ENCODE peak calls at places on chromosome 13, in seven cellular contexts. N is lower leg skin, W is esophagus squamous epithelium, H is right lobe of liver, R is breast epithelium, O is sigmoid colon, S is uterus. T is an unnamed sample.

GRCh38 chr13:95896302-95896701 is 156.9 kb downstream of the UGGT2 start:
- DNase-seq in N (no peak), W (no peak), H (no peak), R (no peak), O (no peak), S (no peak), T (no peak)

GRCh38 chr13:107669356-107669755 is 546.0 kb downstream of the LIG4 start:
- DNase-seq in N (no peak), W (no peak), H (no peak), R (no peak), O (no peak), S (no peak), T (no peak)

GRCh38 chr13:51793570-51794273 is 10.2 kb downstream of the DHRS12 start:
- DNase-seq in N (no peak), W (no peak), H (no peak), R (no peak), O (peak; percentile 45), S (no peak), T (peak; percentile 21)

GRCh38 chr13:109113427-109113826 is 484.0 kb downstream of the MYO16 start:
- DNase-seq in N (no peak), W (no peak), H (no peak), R (no peak), O (no peak), S (no peak), T (no peak)

GRCh38 chr13:33169273-33169980 is 116.1 kb downstream of the STARD13 start:
- DNase-seq in N (no peak), W (no peak), H (no peak), R (no peak), O (no peak), S (no peak), T (no peak)

GRCh38 chr13:52025475-52026245 is 1.2 kb downstream of the UTP14C start:
- DNase-seq in N (no peak), W (no peak), H (no peak), R (no peak), O (no peak), S (no peak), T (no peak)

GRCh38 chr13:39051157-39051556 is 12.9 kb downstream of the NHLRC3 start:
- DNase-seq in N (no peak), W (no peak), H (no peak), R (no peak), O (no peak), S (no peak), T (no peak)

GRCh38 chr13:112686987-112687386 is 2.9 kb upstream of the ATP11A start:
- DNase-seq in N (no peak), W (no peak), H (no peak), R (no peak), O (no peak), S (no peak), T (no peak)

GRCh38 chr13:29810145-29810742 is 40.2 kb downstream of the UBL3 start:
- DNase-seq in N (no peak), W (no peak), H (no peak), R (no peak), O (no peak), S (no peak), T (no peak)

GRCh38 chr13:97212540-97213146 is 9.5 kb upstream of the MBNL2 start:
- DNase-seq in N (no peak), W (no peak), H (no peak), R (no peak), O (no peak), S (no peak), T (peak; percentile 20)

GRCh38 chr13:75635621-75636338 is at the start of gene LMO7:
- DNase-seq in N (peak; percentile 16), W (no peak), H (peak; percentile 61), R (peak; percentile 64), O (peak; percentile 70), S (peak; percentile 32), T (peak; percentile 65)

GRCh38 chr13:75639426-75639825 is 3.3 kb downstream of the LMO7 start:
- DNase-seq in N (no peak), W (no peak), H (no peak), R (no peak), O (no peak), S (no peak), T (no peak)

GRCh38 chr13:75637101-75637774 is 1.1 kb downstream of the LMO7 start:
- DNase-seq in N (no peak), W (no peak), H (no peak), R (no peak), O (no peak), S (no peak), T (no peak)

GRCh38 chr13:75635101-75635620 is 969 bp upstream of the LMO7 start:
- DNase-seq in N (no peak), W (no peak), H (no peak), R (no peak), O (no peak), S (no peak), T (no peak)

DNA sequence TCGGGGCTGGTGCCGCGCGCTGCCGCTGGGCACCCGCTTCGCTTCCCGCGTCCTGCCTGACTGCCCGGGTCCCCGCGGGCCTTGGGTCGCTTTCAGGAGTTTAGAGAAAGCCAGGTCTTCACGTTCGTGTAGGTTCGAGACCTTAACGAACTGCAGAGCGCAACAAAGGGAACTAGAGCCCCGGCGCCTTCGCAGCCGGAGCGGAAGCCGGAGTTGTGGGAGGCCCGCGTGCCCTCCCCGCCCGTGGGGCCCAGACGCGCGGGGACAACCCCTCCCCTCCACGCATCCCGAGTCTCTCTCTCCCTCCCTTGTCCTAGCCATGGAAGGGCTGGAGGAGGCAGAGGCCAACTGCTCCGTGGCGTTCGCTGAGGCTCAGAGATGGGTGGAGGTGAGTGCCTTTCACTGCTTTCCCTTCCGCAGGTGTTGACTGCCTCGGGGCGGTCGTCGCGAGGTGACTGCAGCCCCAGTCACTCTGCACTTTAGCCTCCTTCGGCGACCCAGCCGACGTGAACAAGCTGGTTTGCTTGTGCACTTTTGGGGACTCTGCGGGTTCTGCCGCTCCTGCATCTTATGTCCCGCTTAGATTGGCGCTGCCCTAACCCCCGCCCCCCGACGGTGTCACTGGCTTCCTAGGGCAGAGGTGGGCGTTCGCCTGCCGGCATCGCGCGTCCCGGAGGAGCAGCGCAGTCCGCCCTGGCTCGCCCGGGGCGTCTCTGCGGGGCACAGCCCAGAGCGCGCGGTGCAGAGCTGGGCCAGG is 387 bp downstream of the LMO7 start:
- DNase-seq in N (no peak), W (no peak), H (no peak), R (no peak), O (no peak), S (peak; percentile 16), T (peak; percentile 31)
- TF ChIP-seq POLR2A in N (no peak), W (peak; percentile 28), H (no peak), R (no peak), O (no peak), S (peak; percentile 6), T (peak; percentile 67)

GRCh38 chr13:48410199-48410598 is 2.7 kb downstream of the LPAR6 start:
- DNase-seq in N (no peak), W (no peak), H (no peak), R (no peak), O (no peak), S (no peak), T (no peak)
- TF ChIP-seq POLR2A in N (no peak), W (peak; percentile 57), H (peak; percentile 25), R (no peak), O (no peak), S (no peak), T (no peak)

GRCh38 chr13:102596147-102597028 is at the start of gene TPP2:
- DNase-seq in N (peak; percentile 98), W (peak; percentile 89), H (peak; percentile 99), R (peak; percentile 99), O (peak; percentile 100), S (peak; percentile 99), T (peak; percentile 99)

GRCh38 chr13:102597029-102598015 is 536 bp downstream of the TPP2 start:
- DNase-seq in N (peak; percentile 22), W (no peak), H (peak; percentile 62), R (no peak), O (peak; percentile 68), S (peak; percentile 23), T (peak; percentile 18)

GRCh38 chr13:102587916-102588315 is 8.9 kb upstream of the TPP2 start:
- DNase-seq in N (no peak), W (no peak), H (no peak), R (no peak), O (no peak), S (no peak), T (no peak)

GRCh38 chr13:102589291-102589822 is 7.4 kb upstream of the TPP2 start:
- DNase-seq in N (no peak), W (no peak), H (no peak), R (no peak), O (no peak), S (no peak), T (no peak)

DNA sequence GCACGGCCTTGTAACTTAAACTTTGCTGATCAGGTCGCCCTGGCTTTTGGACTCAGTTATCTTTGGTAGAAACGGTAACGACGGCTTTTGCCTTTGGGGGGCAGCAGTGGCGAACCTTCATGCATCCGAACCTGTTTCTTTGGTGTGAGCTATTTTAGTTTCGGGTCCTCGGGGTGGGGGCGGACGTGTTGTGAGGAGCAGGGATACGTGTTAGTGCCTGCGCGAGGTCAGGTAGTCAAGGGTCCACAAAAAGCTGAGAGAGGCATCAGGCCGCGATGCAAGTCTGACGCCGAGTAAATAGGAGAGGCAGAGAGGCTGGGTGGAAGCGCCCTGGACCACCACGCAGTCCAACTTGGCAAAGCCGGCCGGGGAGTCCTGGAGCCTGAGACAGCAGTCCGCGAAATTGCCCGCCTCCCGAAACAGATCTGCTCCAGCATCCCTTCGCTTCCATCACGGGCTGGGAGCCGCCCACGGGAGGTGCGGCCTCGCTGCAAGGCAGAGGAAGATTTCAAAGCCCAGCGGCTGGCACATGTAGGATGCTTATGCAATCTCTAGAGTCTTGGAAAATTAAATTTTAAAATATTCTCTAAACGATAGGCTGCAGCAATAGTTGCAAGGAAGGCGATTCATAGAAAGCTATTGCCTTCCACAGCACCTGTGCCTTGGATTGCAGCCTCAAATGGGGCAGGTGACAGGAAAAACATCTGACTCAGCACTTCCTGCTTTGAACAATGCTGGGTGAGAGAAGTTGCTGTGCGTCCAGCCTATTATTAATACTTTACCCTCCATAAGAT is 4.6 kb upstream of the TPP2 start:
- DNase-seq in N (peak; percentile 72), W (peak; percentile 32), H (peak; percentile 83), R (peak; percentile 44), O (peak; percentile 91), S (peak; percentile 79), T (peak; percentile 61)
- TF ChIP-seq POLR2A in N (no peak), W (peak; percentile 22), H (no peak), R (no peak), O (no peak), S (no peak), T (no peak)

GRCh38 chr13:50126378-50127016 is 111.3 kb downstream of the KCNRG start:
- DNase-seq in N (no peak), W (no peak), H (no peak), R (no peak), O (no peak), S (no peak), T (no peak)

GRCh38 chr13:50123862-50124535 is 108.8 kb downstream of the KCNRG start:
- DNase-seq in N (peak; percentile 71), W (peak; percentile 93), H (no peak), R (peak; percentile 96), O (peak; percentile 92), S (peak; percentile 85), T (peak; percentile 42)

GRCh38 chr13:50124536-50125305 is 109.5 kb downstream of the KCNRG start:
- DNase-seq in N (peak; percentile 96), W (no peak), H (peak; percentile 98), R (no peak), O (peak; percentile 100), S (peak; percentile 98), T (peak; percentile 82)

GRCh38 chr13:50125556-50126377 is 110.5 kb downstream of the KCNRG start:
- DNase-seq in N (peak; percentile 95), W (peak; percentile 73), H (peak; percentile 98), R (peak; percentile 86), O (peak; percentile 98), S (peak; percentile 92), T (peak; percentile 42)

DNA sequence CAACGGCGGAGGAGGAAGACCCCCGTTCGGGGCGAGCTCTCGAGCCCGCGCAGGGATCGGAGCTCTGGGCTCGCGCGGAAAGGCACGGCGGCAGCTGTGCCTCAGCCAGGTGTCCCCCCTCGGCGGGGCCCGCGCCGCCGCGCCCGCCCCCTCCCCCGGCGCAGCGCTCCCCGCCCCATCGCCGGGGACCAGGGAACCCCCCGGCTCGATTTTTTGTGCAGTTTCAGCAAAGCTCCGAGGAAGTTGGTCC is 110.0 kb downstream of the KCNRG start:
- DNase-seq in N (no peak), W (no peak), H (no peak), R (no peak), O (no peak), S (no peak), T (peak; percentile 19)
- TF ChIP-seq POLR2A in N (no peak), W (no peak), H (no peak), R (no peak), O (no peak), S (no peak), T (no peak)